ENCODE peak calls at places on chromosomes 3 and 15, in six cellular contexts. Q, V, D, C, F and B are unnamed samples.

GRCh38 chr3:181363231-181363630 is 348.5 kb upstream of the SOX2 start:
- ATAC-seq in Q (no peak), V (no peak), D (no peak), C (no peak), F (no peak), B (no peak)

GRCh38 chr15:91022832-91023129 is 387 bp upstream of the VPS33B start:
- ATAC-seq in Q (no peak), V (no peak), D (peak), C (no peak), F (no peak), B (no peak)

GRCh38 chr15:101168463-101168824 is 83.4 kb downstream of the CHSY1 start:
- ATAC-seq in Q (peak), V (no peak), D (peak), C (no peak), F (peak), B (peak)

GRCh38 chr3:76346680-76347079 is 561.3 kb upstream of the ZNF717 start:
- ATAC-seq in Q (no peak), V (no peak), D (no peak), C (no peak), F (no peak), B (no peak)

GRCh38 chr15:91752081-91752810 is 101.3 kb upstream of the SLCO3A1 start:
- ATAC-seq in Q (no peak), V (no peak), D (no peak), C (no peak), F (no peak), B (no peak)

GRCh38 chr3:108959017-108959416 is 5.3 kb upstream of the GUCA1C start:
- ATAC-seq in Q (no peak), V (peak), D (no peak), C (no peak), F (no peak), B (no peak)

GRCh38 chr3:171317133-171317532 is 143.1 kb downstream of the TNIK start:
- ATAC-seq in Q (no peak), V (no peak), D (no peak), C (no peak), F (peak), B (no peak)

GRCh38 chr3:138371070-138371950 is 22.9 kb downstream of the MRAS start:
- ATAC-seq in Q (peak), V (no peak), D (peak), C (peak), F (no peak), B (peak)

GRCh38 chr15:97961067-97961954 is 808 bp downstream of the ARRDC4 start:
- ATAC-seq in Q (no peak), V (no peak), D (peak), C (no peak), F (peak), B (peak)

GRCh38 chr3:37833790-37834189 is 27.9 kb upstream of the CTDSPL start:
- ATAC-seq in Q (no peak), V (peak), D (peak), C (peak), F (peak), B (no peak)

GRCh38 chr3:116154389-116154788 is 290.9 kb downstream of the LSAMP start:
- ATAC-seq in Q (no peak), V (no peak), D (no peak), C (no peak), F (no peak), B (no peak)

GRCh38 chr3:138124689-138125420 is 7.3 kb downstream of the A4GNT start:
- ATAC-seq in Q (no peak), V (peak), D (no peak), C (no peak), F (no peak), B (no peak)